ENCODE peak calls at places on chromosomes 3 and 15, in six cellular contexts. L, W, P, B, E and Q are unnamed samples.

GRCh38 chr15:52234596-52235541 is 43.7 kb upstream of the GNB5 start:
- DNase-seq in L (no peak), W (no peak), P (no peak), B (no peak), E (peak; percentile 31), Q (no peak)

GRCh38 chr3:155382396-155383042 is 89.0 kb upstream of the STRIT1 start:
- DNase-seq in L (peak; percentile 88), W (no peak), P (peak; percentile 70), B (no peak), E (no peak), Q (no peak)

GRCh38 chr3:55486101-55486856 is 827 bp downstream of the WNT5A start:
- DNase-seq in L (peak; percentile 25), W (no peak), P (peak; percentile 84), B (no peak), E (no peak), Q (no peak)

GRCh38 chr3:132254076-132254755 is 63.0 kb upstream of the ACP3 start:
- DNase-seq in L (peak; percentile 73), W (no peak), P (no peak), B (no peak), E (no peak), Q (no peak)

GRCh38 chr15:99953886-99954285 is 220.6 kb upstream of the LYSMD4 start:
- DNase-seq in L (no peak), W (no peak), P (no peak), B (no peak), E (no peak), Q (no peak)

GRCh38 chr3:193782280-193782654 is 189.3 kb downstream of the OPA1 start:
- DNase-seq in L (peak; percentile 97), W (no peak), P (no peak), B (no peak), E (no peak), Q (no peak)

GRCh38 chr15:60326824-60327654 is 70.7 kb downstream of the ANXA2 start:
- DNase-seq in L (peak; percentile 89), W (no peak), P (peak; percentile 52), B (peak; percentile 39), E (peak; percentile 7), Q (no peak)

GRCh38 chr3:139173372-139174108 is 128.8 kb upstream of the PRR23C start:
- DNase-seq in L (no peak), W (no peak), P (peak; percentile 44), B (no peak), E (no peak), Q (no peak)

GRCh38 chr3:42501681-42502428 is 588 bp upstream of the VIPR1 start:
- DNase-seq in L (peak; percentile 59), W (peak; percentile 61), P (no peak), B (peak; percentile 70), E (peak; percentile 61), Q (peak; percentile 17)

GRCh38 chr3:64190517-64191515 is 34.5 kb downstream of the PRICKLE2 start:
- DNase-seq in L (peak; percentile 91), W (no peak), P (peak; percentile 94), B (no peak), E (no peak), Q (no peak)

GRCh38 chr3:149080011-149080698 is 6.2 kb downstream of the HLTF start:
- DNase-seq in L (peak; percentile 77), W (no peak), P (peak; percentile 4), B (no peak), E (no peak), Q (no peak)

GRCh38 chr15:80970018-80970657 is 19.5 kb downstream of the MESD start:
- DNase-seq in L (peak; percentile 88), W (peak; percentile 32), P (peak; percentile 69), B (peak; percentile 62), E (peak; percentile 49), Q (peak; percentile 46)

GRCh38 chr15:62742409-62743171 is 300.0 kb upstream of the TPM1 start:
- DNase-seq in L (peak; percentile 81), W (no peak), P (peak; percentile 97), B (peak; percentile 25), E (peak; percentile 10), Q (no peak)

GRCh38 chr3:192566706-192567290 is 160.5 kb downstream of the FGF12 start:
- DNase-seq in L (peak; percentile 85), W (no peak), P (peak; percentile 84), B (peak; percentile 68), E (peak; percentile 35), Q (no peak)

GRCh38 chr15:27816790-27817189 is 282.3 kb downstream of the OCA2 start:
- DNase-seq in L (no peak), W (no peak), P (no peak), B (no peak), E (no peak), Q (no peak)

GRCh38 chr15:66269326-66270090 is 16.0 kb upstream of the MEGF11 start:
- DNase-seq in L (peak; percentile 52), W (no peak), P (peak; percentile 52), B (no peak), E (no peak), Q (no peak)

GRCh38 chr3:111691293-111691909 is 96.3 kb upstream of the ZBED2 start:
- DNase-seq in L (peak; percentile 62), W (no peak), P (peak; percentile 66), B (no peak), E (no peak), Q (no peak)

GRCh38 chr3:55701997-55702396 is 214.9 kb upstream of the WNT5A start:
- DNase-seq in L (no peak), W (no peak), P (no peak), B (no peak), E (no peak), Q (no peak)

GRCh38 chr3:16148783-16149182 is 25.7 kb upstream of the GALNT15 start:
- DNase-seq in L (no peak), W (no peak), P (peak; percentile 94), B (no peak), E (no peak), Q (no peak)